ENCODE peak calls at places on chromosomes 4 and X, in five cellular contexts. Z is heart right ventricle, C is colonic mucosa, A is testis, S is iPS DF 6.9. R is an unnamed sample.
A peak's percentile ranks its signal among the peaks of the same experiment; 100 is the strongest.

GRCh38 chr4:126772662-126773061 is 860.1 kb upstream of the INTU start:
- DNase-seq in A (no peak), Z (no peak), C (no peak), S (no peak), R (no peak)

GRCh38 chrX:16772460-16772859 is 13.8 kb upstream of the TXLNG start:
- DNase-seq in Z (no peak), S (no peak), A (peak; percentile 35), C (no peak), R (no peak)

GRCh38 chr4:150867148-150867547 is 147.9 kb downstream of the LRBA start:
- DNase-seq in A (peak; percentile 43), Z (no peak), S (peak; percentile 54), C (peak; percentile 50), R (no peak)

GRCh38 chr4:82469776-82470345 is 39.5 kb downstream of the ENOPH1 start:
- DNase-seq in S (no peak), C (no peak), A (peak; percentile 41), Z (no peak), R (no peak)

GRCh38 chrX:136850441-136851175 is 29.9 kb downstream of the RBMX start:
- DNase-seq in C (no peak), Z (no peak), A (no peak), S (no peak), R (no peak)

GRCh38 chr4:105709081-105709450 is 482 bp downstream of the GSTCD start:
- DNase-seq in A (peak; percentile 30), C (peak; percentile 42), Z (no peak), S (peak; percentile 7), R (no peak)

GRCh38 chr4:128228021-128228571 is 59.5 kb downstream of the PGRMC2 start:
- DNase-seq in C (no peak), Z (no peak), A (no peak), S (no peak), R (no peak)

GRCh38 chrX:101257448-101258259 is 33.5 kb downstream of the TAF7L start:
- DNase-seq in S (no peak), C (no peak), A (no peak), Z (no peak), R (no peak)

GRCh38 chr4:76311896-76312331 is 5.4 kb downstream of the STBD1 start:
- DNase-seq in S (no peak), C (no peak), A (no peak), Z (no peak), R (no peak)

GRCh38 chrX:37302569-37302968 is 46.6 kb upstream of the PRRG1 start:
- DNase-seq in Z (peak; percentile 8), A (no peak), S (peak; percentile 2), C (no peak), R (no peak)

GRCh38 chrX:135513140-135513535 is 7.3 kb upstream of the INTS6L start:
- DNase-seq in A (no peak), S (no peak), C (no peak), Z (no peak), R (no peak)

GRCh38 chr4:102536768-102537167 is 35.6 kb downstream of the NFKB1 start:
- DNase-seq in A (no peak), Z (no peak), S (no peak), C (no peak), R (no peak)

GRCh38 chr4:54165011-54165410 is 64.1 kb upstream of the PDGFRA start:
- DNase-seq in C (no peak), A (no peak), Z (no peak), S (no peak), R (no peak)

GRCh38 chr4:147518846-147519767 is 38.2 kb downstream of the EDNRA start:
- DNase-seq in A (peak; percentile 82), C (peak; percentile 33), Z (no peak), S (peak; percentile 41), R (no peak)

GRCh38 chr4:78379991-78380739 is 171.4 kb upstream of the ANXA3 start:
- DNase-seq in Z (no peak), C (peak; percentile 73), S (no peak), A (no peak), R (no peak)

GRCh38 chr4:81031389-81032173 is 1.1 kb downstream of the BMP3 start:
- DNase-seq in Z (no peak), S (no peak), A (peak; percentile 14), C (peak; percentile 32), R (peak; percentile 74)

GRCh38 chrX:96102997-96103396 is 581.6 kb upstream of the DIAPH2 start:
- DNase-seq in Z (no peak), C (no peak), A (no peak), S (no peak), R (peak; percentile 61)

GRCh38 chrX:139823806-139824205 is 109.0 kb downstream of the ATP11C start:
- DNase-seq in S (no peak), C (no peak), Z (no peak), A (no peak), R (no peak)

GRCh38 chrX:30317308-30317707 is 8.1 kb upstream of the NR0B1 start:
- DNase-seq in C (no peak), Z (no peak), S (no peak), A (no peak), R (no peak)

GRCh38 chrX:97332963-97333362 is 449.3 kb downstream of the RPA4 start:
- DNase-seq in C (no peak), S (no peak), A (no peak), Z (no peak), R (no peak)

GRCh38 chr4:147822128-147822527 is 90.2 kb downstream of the ARHGAP10 start:
- DNase-seq in S (no peak), C (peak; percentile 37), A (peak; percentile 95), Z (peak; percentile 63), R (no peak)

GRCh38 chrX:15127010-15127409 is 142.9 kb downstream of the ASB9 start:
- DNase-seq in A (no peak), Z (no peak), C (no peak), S (no peak), R (no peak)

DNA sequence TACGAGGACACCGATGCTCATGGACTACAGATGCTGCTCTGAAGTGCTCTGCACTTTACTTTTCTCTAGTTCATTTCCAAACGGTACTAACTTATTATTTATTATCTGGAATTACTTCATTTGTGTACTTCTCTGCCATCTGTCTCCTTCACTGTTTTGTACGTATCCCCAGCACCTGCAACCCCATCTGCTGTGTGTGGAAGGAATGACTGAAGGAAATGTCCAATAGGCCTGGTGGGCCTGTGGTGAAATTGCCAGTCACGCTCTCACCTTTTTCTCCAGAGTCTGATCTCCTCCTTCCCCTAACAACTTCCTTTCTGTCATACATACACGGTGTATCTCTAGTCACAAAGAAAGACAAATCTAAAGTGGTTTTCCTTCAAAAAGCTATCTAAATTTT is 12.9 kb downstream of the TMEM154 start:
- DNase-seq in S (no peak), Z (no peak), C (no peak), A (no peak), R (no peak)
- H3K4me1 ChIP-seq in S (peaks cover 6% of the 10 kb centered on the region), Z (no peaks in the 10 kb centered on the region), C (no peaks in the 10 kb centered on the region), A (no peaks in the 10 kb centered on the region), R (peaks cover 77% of the 10 kb centered on the region)

DNA sequence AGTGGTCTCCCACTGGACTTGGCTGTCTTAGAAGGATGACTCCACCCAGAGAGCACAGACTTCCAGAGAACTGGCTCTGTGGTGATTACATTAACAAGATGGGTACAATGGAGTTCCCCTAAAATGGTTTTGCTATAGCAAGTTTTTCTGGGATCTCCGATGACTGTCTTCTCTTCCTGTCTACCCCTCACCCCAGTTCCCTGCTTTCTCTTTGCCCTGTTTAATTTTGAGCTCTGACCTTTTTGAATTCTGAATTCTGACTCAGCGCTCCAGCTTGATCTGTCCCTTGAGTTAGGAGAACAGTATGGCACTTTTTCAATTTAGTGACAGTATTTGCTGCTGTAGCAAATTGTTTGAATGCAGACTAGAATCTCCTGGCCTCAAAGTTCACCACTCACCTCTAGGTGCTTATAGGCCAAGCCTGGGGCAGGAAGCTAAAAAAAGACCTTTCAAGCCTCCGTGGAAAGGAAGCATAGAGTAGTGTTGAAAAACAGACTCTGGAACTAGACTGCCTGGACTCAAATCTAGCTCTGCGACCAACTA is 7.0 kb downstream of the MSN start:
- DNase-seq in Z (no peak), S (no peak), A (no peak), C (no peak), R (no peak)
- H3K4me1 ChIP-seq in Z (peaks cover 99% of the 10 kb centered on the region), S (no peaks in the 10 kb centered on the region), A (peaks cover 3% of the 10 kb centered on the region), C (no peaks in the 10 kb centered on the region), R (peaks cover 100% of the 10 kb centered on the region)

GRCh38 chrX:154353172-154353843 is 21.1 kb downstream of the FLNA start:
- DNase-seq in S (no peak), Z (no peak), C (no peak), A (no peak), R (no peak)

GRCh38 chrX:154351183-154352011 is 23.0 kb downstream of the FLNA start:
- DNase-seq in C (no peak), S (no peak), A (no peak), Z (no peak), R (peak; percentile 88)

GRCh38 chrX:154352466-154352865 is 22.0 kb downstream of the FLNA start:
- DNase-seq in Z (no peak), S (no peak), C (no peak), A (no peak), R (no peak)

GRCh38 chrX:154350429-154351182 is 23.8 kb downstream of the FLNA start:
- DNase-seq in Z (no peak), A (no peak), C (no peak), S (no peak), R (no peak)

DNA sequence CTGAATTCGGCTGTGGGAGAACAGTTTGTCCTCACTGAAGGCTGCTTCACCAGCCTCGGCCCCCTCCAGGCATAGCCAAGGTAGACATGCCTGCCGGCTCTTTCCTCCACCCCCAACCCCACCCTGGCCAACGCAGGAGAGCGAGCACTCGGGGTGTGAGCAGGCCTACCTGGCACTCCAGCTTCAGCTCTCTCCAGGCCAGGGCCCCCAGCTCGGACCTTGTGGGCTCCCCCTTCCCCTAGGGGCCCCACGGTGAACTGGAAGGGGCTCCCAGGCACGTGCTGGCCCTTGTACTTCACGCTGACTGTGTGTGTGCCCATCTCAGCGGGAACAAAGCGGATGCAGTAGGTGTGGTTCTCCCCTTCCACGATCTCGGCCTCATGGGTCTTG is 22.4 kb downstream of the FLNA start:
- DNase-seq in S (no peak), C (no peak), A (no peak), Z (no peak), R (no peak)
- H3K4me1 ChIP-seq in S (no peaks in the 10 kb centered on the region), C (peaks cover 8% of the 10 kb centered on the region), A (no peaks in the 10 kb centered on the region), Z (peaks cover 17% of the 10 kb centered on the region), R (peaks cover 35% of the 10 kb centered on the region)

GRCh38 chrX:132267392-132267791 is 48.1 kb upstream of the RAP2C start:
- DNase-seq in A (no peak), Z (no peak), S (no peak), C (no peak), R (no peak)

GRCh38 chrX:132270021-132270420 is 50.8 kb upstream of the RAP2C start:
- DNase-seq in Z (no peak), S (no peak), A (no peak), C (no peak), R (no peak)

GRCh38 chrX:132270699-132271098 is 51.5 kb upstream of the RAP2C start:
- DNase-seq in Z (no peak), C (no peak), A (peak; percentile 54), S (no peak), R (no peak)

GRCh38 chrX:132263127-132263526 is 43.9 kb upstream of the RAP2C start:
- DNase-seq in Z (no peak), C (no peak), A (no peak), S (no peak), R (no peak)

GRCh38 chrX:132266583-132267355 is 47.5 kb upstream of the RAP2C start:
- DNase-seq in S (no peak), C (no peak), Z (no peak), A (no peak), R (no peak)
- H3K4me1 ChIP-seq in S (no peaks in the 10 kb centered on the region), C (no peaks in the 10 kb centered on the region), Z (no peaks in the 10 kb centered on the region), A (no peaks in the 10 kb centered on the region), R (no peaks in the 10 kb centered on the region)

R was measured in spleen.